ENCODE peak calls at places on chromosome 21, in five cellular contexts. One of them, this sample, is unnamed.

GRCh38 chr21:31862078-31862477 is 10.7 kb upstream of the HUNK start:
- DNase-seq in EH: no peak
- DNase-seq in GM23248: no peak
- DNase-seq in kidney tubule cell: no peak
- DNase-seq in NCI-H1105 treated with DMSO at 0.1 percent for 48 hours: no peak
- DNase-seq in this sample: no peak

GRCh38 chr21:32423846-32424535 is 11.5 kb downstream of the EVA1C start:
- DNase-seq in EH: peak; percentile 15
- DNase-seq in GM23248: no peak
- DNase-seq in kidney tubule cell: no peak
- DNase-seq in NCI-H1105 treated with DMSO at 0.1 percent for 48 hours: no peak
- DNase-seq in this sample: peak; percentile 17

GRCh38 chr21:28776251-28776650 is 216.4 kb downstream of the LTN1 start:
- DNase-seq in EH: peak; percentile 79
- DNase-seq in GM23248: peak; percentile 93
- DNase-seq in kidney tubule cell: peak; percentile 85
- DNase-seq in NCI-H1105 treated with DMSO at 0.1 percent for 48 hours: no peak
- DNase-seq in this sample: peak; percentile 65

GRCh38 chr21:41411449-41412089 is 14.5 kb upstream of the MX1 start:
- DNase-seq in EH: peak; percentile 14
- DNase-seq in GM23248: no peak
- DNase-seq in kidney tubule cell: peak; percentile 62
- DNase-seq in NCI-H1105 treated with DMSO at 0.1 percent for 48 hours: peak; percentile 1
- DNase-seq in this sample: no peak

GRCh38 chr21:36235058-36235582 is 78.5 kb downstream of the DOP1B start:
- DNase-seq in EH: no peak
- DNase-seq in GM23248: no peak
- DNase-seq in kidney tubule cell: no peak
- DNase-seq in NCI-H1105 treated with DMSO at 0.1 percent for 48 hours: no peak
- DNase-seq in this sample: no peak

GRCh38 chr21:41548781-41549180 is 40.8 kb upstream of the TMPRSS2 start:
- DNase-seq in EH: no peak
- DNase-seq in GM23248: no peak
- DNase-seq in kidney tubule cell: peak; percentile 56
- DNase-seq in NCI-H1105 treated with DMSO at 0.1 percent for 48 hours: no peak
- DNase-seq in this sample: no peak

GRCh38 chr21:44671911-44672310 is 5.2 kb upstream of the KRTAP12-2 start:
- DNase-seq in EH: no peak
- DNase-seq in GM23248: no peak
- DNase-seq in kidney tubule cell: no peak
- DNase-seq in NCI-H1105 treated with DMSO at 0.1 percent for 48 hours: no peak
- DNase-seq in this sample: no peak

GRCh38 chr21:29163381-29164115 is 33.1 kb downstream of the MAP3K7CL start:
- DNase-seq in EH: peak; percentile 39
- DNase-seq in GM23248: peak; percentile 44
- DNase-seq in kidney tubule cell: no peak
- DNase-seq in NCI-H1105 treated with DMSO at 0.1 percent for 48 hours: no peak
- DNase-seq in this sample: peak; percentile 29

GRCh38 chr21:32087452-32087851 is 191.4 kb downstream of the MIS18A start:
- DNase-seq in EH: no peak
- DNase-seq in GM23248: no peak
- DNase-seq in kidney tubule cell: no peak
- DNase-seq in NCI-H1105 treated with DMSO at 0.1 percent for 48 hours: no peak
- DNase-seq in this sample: no peak

GRCh38 chr21:45634511-45635183 is 8.9 kb upstream of the PCBP3 start:
- DNase-seq in EH: no peak
- DNase-seq in GM23248: peak; percentile 56
- DNase-seq in kidney tubule cell: no peak
- DNase-seq in NCI-H1105 treated with DMSO at 0.1 percent for 48 hours: no peak
- DNase-seq in this sample: no peak

GRCh38 chr21:25396135-25396711 is 211.1 kb downstream of the MRPL39 start:
- DNase-seq in EH: no peak
- DNase-seq in GM23248: no peak
- DNase-seq in kidney tubule cell: no peak
- DNase-seq in NCI-H1105 treated with DMSO at 0.1 percent for 48 hours: no peak
- DNase-seq in this sample: no peak

GRCh38 chr21:29867796-29868195 is 72.0 kb downstream of the GRIK1 start:
- DNase-seq in EH: no peak
- DNase-seq in GM23248: no peak
- DNase-seq in kidney tubule cell: no peak
- DNase-seq in NCI-H1105 treated with DMSO at 0.1 percent for 48 hours: no peak
- DNase-seq in this sample: no peak

GRCh38 chr21:25790122-25790951 is 55.6 kb downstream of the GABPA start:
- DNase-seq in EH: peak; percentile 49
- DNase-seq in GM23248: peak; percentile 49
- DNase-seq in kidney tubule cell: peak; percentile 38
- DNase-seq in NCI-H1105 treated with DMSO at 0.1 percent for 48 hours: peak; percentile 74
- DNase-seq in this sample: peak; percentile 57

GRCh38 chr21:38773108-38774061 is 32.3 kb upstream of the ETS2 start:
- DNase-seq in EH: peak; percentile 97
- DNase-seq in GM23248: peak; percentile 97
- DNase-seq in kidney tubule cell: peak; percentile 94
- DNase-seq in NCI-H1105 treated with DMSO at 0.1 percent for 48 hours: no peak
- DNase-seq in this sample: peak; percentile 97

GRCh38 chr21:17045214-17045835 is 467.5 kb upstream of the CXADR start:
- DNase-seq in EH: no peak
- DNase-seq in GM23248: peak; percentile 53
- DNase-seq in kidney tubule cell: peak; percentile 48
- DNase-seq in NCI-H1105 treated with DMSO at 0.1 percent for 48 hours: peak; percentile 54
- DNase-seq in this sample: peak; percentile 43

This sample was measured in ELR.